ENCODE peak calls at places on chromosomes 5 and 9, in six cellular contexts. D is Calu3, Z is AG04450, H is fibroblast of pulmonary artery, A is fibroblast of lung, R is kidney epithelial cell. E is an unnamed sample.

GRCh38 chr5:143629871-143630658 is 181.9 kb upstream of the HMHB1 start:
- DNase-seq in A (peak), R (peak), D (peak), Z (no peak), H (peak), E (no peak)

GRCh38 chr5:96823900-96824351 is 16.2 kb upstream of the ERAP1 start:
- DNase-seq in H (peak), R (peak), Z (no peak), D (peak), A (peak), E (no peak)

GRCh38 chr9:115883467-115884329 is 269.9 kb upstream of the PAPPA start:
- DNase-seq in D (peak), Z (peak), H (peak), R (peak), A (peak), E (peak)

GRCh38 chr9:95854386-95855015 is 21.0 kb upstream of the ERCC6L2 start:
- DNase-seq in R (no peak), A (peak), H (peak), D (no peak), Z (peak), E (no peak)

GRCh38 chr5:116402235-116402634 is 172.4 kb downstream of the SEMA6A start:
- DNase-seq in A (no peak), D (no peak), H (no peak), Z (no peak), R (no peak), E (no peak)

GRCh38 chr5:168339151-168340140 is 48.0 kb downstream of the WWC1 start:
- DNase-seq in H (no peak), D (no peak), Z (no peak), A (no peak), R (no peak), E (no peak)

GRCh38 chr9:117414220-117414905 is 494 bp downstream of the ASTN2 start:
- DNase-seq in R (no peak), Z (no peak), H (peak), D (peak), A (peak), E (peak)

GRCh38 chr5:110751902-110752762 is 13.3 kb downstream of the SLC25A46 start:
- DNase-seq in D (no peak), Z (peak), R (no peak), A (peak), H (no peak), E (no peak)

GRCh38 chr5:40679998-40680681 is 425 bp downstream of the PTGER4 start:
- DNase-seq in A (no peak), R (no peak), Z (no peak), D (peak), H (no peak), E (peak)

GRCh38 chr9:14616188-14616982 is 76.8 kb downstream of the ZDHHC21 start:
- DNase-seq in A (peak), Z (peak), H (peak), R (peak), D (peak), E (no peak)

GRCh38 chr5:42168091-42168670 is 243.1 kb downstream of the FBXO4 start:
- DNase-seq in A (no peak), Z (no peak), R (no peak), H (no peak), D (no peak), E (no peak)

GRCh38 chr9:134669556-134669955 is 28.0 kb downstream of the COL5A1 start:
- DNase-seq in H (no peak), A (no peak), R (no peak), D (no peak), Z (no peak), E (no peak)

GRCh38 chr5:154701181-154701580 is 54.0 kb upstream of the LARP1 start:
- DNase-seq in D (no peak), R (no peak), H (no peak), Z (no peak), A (no peak), E (no peak)

GRCh38 chr5:127092690-127093089 is 19.4 kb upstream of the C5orf63 start:
- DNase-seq in D (no peak), Z (no peak), H (peak), A (peak), R (no peak), E (no peak)

GRCh38 chr5:1727571-1727970 is 72.1 kb downstream of the MRPL36 start:
- DNase-seq in D (no peak), R (no peak), Z (no peak), A (no peak), H (no peak), E (peak)

DNA sequence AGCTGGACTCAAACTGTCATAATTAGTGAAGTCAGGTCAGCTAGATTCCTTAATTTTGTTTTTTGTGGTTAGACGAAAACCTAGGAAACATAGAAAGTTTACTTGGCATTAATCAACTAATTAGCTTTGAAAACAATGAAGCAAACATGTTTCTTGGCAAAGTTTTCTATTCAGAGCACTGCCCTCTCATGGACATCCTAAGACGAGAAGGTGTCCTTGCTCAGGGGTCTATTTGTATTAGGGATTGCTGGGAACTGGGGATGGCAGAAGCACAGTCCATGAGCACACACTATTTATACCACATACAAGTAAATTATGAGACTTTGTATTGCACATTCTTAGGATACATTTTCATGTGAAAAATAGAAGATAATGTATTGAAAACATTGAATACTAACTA is 49.7 kb downstream of the POC5 start:
- DNase-seq in R (no peak), H (no peak), D (no peak), A (no peak), Z (no peak), E (no peak)
- TF ChIP-seq CTCF in R (no peak), H (no peak), D (no peak), A (no peak), Z (no peak), E (no peak)

GRCh38 chr5:129460951-129461815 is 1.1 kb downstream of the ADAMTS19 start:
- DNase-seq in Z (no peak), A (peak), H (peak), D (peak), R (no peak), E (peak)
- TF ChIP-seq CTCF in Z (peak), A (no peak), H (peak), D (peak), R (peak), E (peak)

GRCh38 chr5:149264432-149265069 is 7.1 kb upstream of the AFAP1L1 start:
- DNase-seq in R (no peak), Z (no peak), A (no peak), D (peak), H (no peak), E (peak)
- TF ChIP-seq CTCF in R (peak), Z (peak), A (no peak), D (peak), H (peak), E (peak)

DNA sequence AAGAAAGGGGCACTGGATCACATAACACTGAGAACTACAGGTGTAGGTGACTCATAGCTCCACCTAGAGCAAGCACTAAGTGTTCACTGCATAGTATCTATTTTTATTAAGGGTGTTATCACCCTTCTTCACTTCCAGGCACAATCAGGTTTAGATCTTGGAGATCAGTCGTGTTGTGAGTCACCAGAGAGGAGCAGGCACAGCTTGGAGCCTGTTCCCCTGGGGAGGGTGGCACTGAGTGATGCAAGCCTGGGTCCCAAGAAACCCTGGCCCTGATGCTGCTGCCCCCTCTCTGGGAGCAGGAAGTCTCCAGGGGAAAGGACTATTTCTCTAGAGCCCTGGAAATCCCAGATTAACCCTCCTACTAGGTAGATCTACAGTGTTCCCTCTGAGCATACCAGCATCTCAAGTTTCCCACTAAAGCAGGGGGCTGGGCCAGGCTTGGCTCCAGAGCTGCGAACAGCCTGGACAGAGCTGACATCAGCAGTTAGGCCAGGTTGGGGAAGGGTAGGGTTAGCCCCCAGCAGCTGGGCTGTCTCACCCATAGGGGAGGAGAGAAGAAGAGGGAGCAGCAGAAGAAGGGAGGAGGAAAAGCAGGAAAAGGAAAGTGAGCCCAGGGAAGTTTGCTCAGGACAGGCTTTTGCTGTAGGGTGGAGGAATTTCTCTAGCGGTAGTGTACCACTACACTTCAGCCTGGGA is 28.1 kb upstream of the SPINK4 start:
- DNase-seq in D (peak), H (peak), Z (no peak), A (peak), R (no peak), E (no peak)
- TF ChIP-seq CTCF in D (no peak), H (no peak), Z (no peak), A (no peak), R (no peak), E (no peak)

GRCh38 chr9:137027369-137028012 is 546 bp downstream of the ABCA2 start:
- DNase-seq in A (peak), Z (no peak), R (no peak), D (no peak), H (no peak), E (no peak)

GRCh38 chr9:137026384-137026783 is 1.7 kb downstream of the ABCA2 start:
- DNase-seq in Z (no peak), A (no peak), H (no peak), R (no peak), D (no peak), E (no peak)

GRCh38 chr9:137023583-137023991 is 4.5 kb downstream of the ABCA2 start:
- DNase-seq in A (no peak), R (no peak), D (no peak), Z (no peak), H (no peak), E (no peak)

GRCh38 chr9:137026828-137027227 is 1.2 kb downstream of the ABCA2 start:
- DNase-seq in A (no peak), D (no peak), R (no peak), Z (no peak), H (no peak), E (no peak)

DNA sequence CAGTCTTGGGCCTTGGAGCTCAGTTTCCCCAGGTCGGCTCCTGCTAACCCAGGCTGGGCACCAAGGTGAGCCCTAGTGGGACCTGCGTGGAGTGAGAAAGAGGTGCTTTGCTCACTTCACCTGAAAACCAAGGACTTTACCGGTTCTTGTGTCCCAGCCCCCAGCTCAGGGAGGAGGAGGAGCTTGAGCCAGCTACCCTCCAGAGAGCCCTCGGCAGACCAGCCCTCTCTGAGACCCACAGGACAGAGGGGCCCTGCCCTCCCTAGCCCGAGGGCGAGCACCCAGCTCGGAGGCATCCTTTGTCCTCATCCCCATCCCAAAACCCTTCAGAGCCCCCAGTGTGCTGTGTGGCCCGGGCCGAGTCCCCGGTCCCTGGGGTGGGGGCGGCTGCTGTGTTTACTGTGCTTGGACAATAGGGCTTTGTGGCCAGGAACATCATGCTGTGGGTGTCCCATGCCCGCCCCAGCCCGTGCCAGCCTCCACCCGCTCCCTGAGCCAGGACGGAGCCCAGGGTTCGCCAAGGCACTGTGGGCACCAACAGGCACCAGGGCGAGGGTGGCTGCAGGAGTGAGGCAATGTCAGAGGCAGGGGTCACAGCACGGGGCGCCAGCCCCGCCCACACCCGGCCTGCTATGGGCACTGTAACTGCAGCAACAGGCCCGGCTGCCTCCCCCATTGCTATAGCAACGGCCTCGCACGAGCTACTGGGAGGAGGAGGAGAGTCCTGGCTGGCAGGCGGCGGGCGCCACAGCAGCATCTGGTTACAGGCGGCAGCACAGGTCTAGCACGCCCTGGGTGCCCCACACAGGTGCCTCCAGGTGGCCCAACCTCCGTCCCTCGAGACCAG is 2.7 kb downstream of the ABCA2 start:
- DNase-seq in R (no peak), A (no peak), Z (no peak), D (peak), H (no peak), E (no peak)
- TF ChIP-seq CTCF in R (peak), A (no peak), Z (no peak), D (no peak), H (no peak), E (no peak)

GRCh38 chr9:137281345-137282116 is 4.0 kb downstream of the TOR4A start:
- DNase-seq in H (no peak), R (no peak), Z (no peak), A (no peak), D (no peak), E (no peak)

GRCh38 chr9:137286980-137287383 is 9.5 kb downstream of the TOR4A start:
- DNase-seq in H (peak), Z (no peak), D (peak), A (peak), R (no peak), E (no peak)
- TF ChIP-seq CTCF in H (peak), Z (peak), D (peak), A (peak), R (peak), E (peak)

E was measured in progenitor cell of endocrine pancreas.